ENCODE peak calls at places on chromosomes 7 and 10, in nine cellular contexts. Q is HFF-Myc, U is amygdala, S is head of caudate nucleus, R is brain microvascular endothelial cell, H is cardiac fibroblast, T is RCC 7860, A is T-helper 2 cell, F is body of pancreas. B is an unnamed sample.

GRCh38 chr10:17835688-17836087 is 26.5 kb downstream of the MRC1 start:
- DNase-seq in F (no peak), S (no peak), U (no peak), H (peak), T (peak), Q (peak), A (no peak), R (peak), B (no peak)

GRCh38 chr10:95440756-95441546 is 120.2 kb downstream of the SORBS1 start:
- DNase-seq in T (peak), S (no peak), H (peak), U (no peak), Q (no peak), A (no peak), R (no peak), F (peak), B (no peak)

GRCh38 chr10:102401735-102402511 is 6.4 kb downstream of the NFKB2 start:
- DNase-seq in U (no peak), T (peak), R (peak), Q (no peak), H (peak), A (no peak), S (no peak), F (no peak), B (no peak)

GRCh38 chr7:44634839-44635591 is 28.6 kb downstream of the OGDH start:
- DNase-seq in A (no peak), R (no peak), U (no peak), T (no peak), H (peak), Q (no peak), F (peak), S (peak), B (no peak)

GRCh38 chr10:43257210-43258031 is 9.4 kb downstream of the RASGEF1A start:
- DNase-seq in T (no peak), F (peak), U (no peak), S (no peak), Q (no peak), A (no peak), H (no peak), R (no peak), B (no peak)

GRCh38 chr10:29636178-29636577 is 1.4 kb upstream of the SVIL start:
- DNase-seq in U (no peak), T (peak), Q (peak), S (no peak), R (peak), A (no peak), H (peak), F (no peak), B (no peak)

GRCh38 chr10:132163278-132163765 is 23.4 kb upstream of the DPYSL4 start:
- DNase-seq in T (peak), Q (no peak), H (no peak), F (no peak), U (no peak), A (no peak), S (no peak), R (no peak), B (no peak)

GRCh38 chr7:137546671-137547070 is 203.1 kb upstream of the PTN start:
- DNase-seq in H (peak), A (no peak), F (no peak), T (no peak), R (peak), S (no peak), Q (no peak), U (no peak), B (no peak)

GRCh38 chr7:82410461-82410860 is 33.1 kb downstream of the CACNA2D1 start:
- DNase-seq in H (no peak), A (no peak), S (peak), U (no peak), Q (no peak), T (no peak), R (no peak), F (peak), B (no peak)

GRCh38 chr7:18151419-18151818 is 123.8 kb upstream of the PRPS1L1 start:
- DNase-seq in Q (no peak), H (peak), F (no peak), A (no peak), R (no peak), U (no peak), T (no peak), S (no peak), B (no peak)

GRCh38 chr10:43137971-43138756 is at the start of gene CSGALNACT2:
- DNase-seq in Q (peak), S (peak), F (peak), U (peak), T (peak), R (peak), H (peak), A (peak), B (peak)

GRCh38 chr7:67429735-67430134 is 433.1 kb downstream of the TYW1 start:
- DNase-seq in S (no peak), T (no peak), U (no peak), F (no peak), A (no peak), R (no peak), Q (no peak), H (no peak), B (no peak)

GRCh38 chr10:69721690-69722310 is 79.9 kb upstream of the COL13A1 start:
- DNase-seq in Q (no peak), U (no peak), T (no peak), S (no peak), A (no peak), F (no peak), H (peak), R (peak), B (no peak)

GRCh38 chr10:58767652-58768051 is 255.0 kb downstream of the BICC1 start:
- DNase-seq in U (no peak), H (no peak), F (no peak), T (no peak), Q (no peak), S (no peak), R (no peak), A (no peak), B (no peak)

GRCh38 chr7:27192546-27193334 is 7.2 kb downstream of the HOXA13 start:
- DNase-seq in T (no peak), R (no peak), F (peak), S (no peak), U (no peak), H (peak), A (no peak), Q (no peak), B (no peak)

GRCh38 chr10:79318369-79318768 is 28.9 kb upstream of the PPIF start:
- DNase-seq in S (no peak), H (no peak), U (no peak), T (no peak), Q (no peak), R (no peak), F (no peak), A (no peak), B (no peak)

GRCh38 chr10:131514454-131514853 is 202.9 kb upstream of the TCERG1L start:
- DNase-seq in S (no peak), A (no peak), U (no peak), F (no peak), Q (no peak), H (no peak), T (peak), R (no peak), B (no peak)

B was measured in T-helper 1 cell.